ENCODE peak calls at places on chromosomes 3 and 15, in five cellular contexts. O is GM23248; C is left cardiac atrium; R is activated CD8-positive, alpha-beta memory T cell treated with anti-CD3 and anti-CD28 coated beads for 48 hours; L is nephron progenitor cell. F is an unnamed sample.

GRCh38 chr3:71684752-71685151 is 40.5 kb downstream of the EIF4E3 start:
- DNase-seq in L (no peak), R (no peak), O (peak), C (no peak), F (no peak)

GRCh38 chr15:72858205-72858604 is 74.6 kb upstream of the ADPGK start:
- DNase-seq in O (no peak), L (no peak), R (no peak), C (no peak), F (no peak)

GRCh38 chr15:69491051-69491505 is 38.5 kb downstream of the RPLP1 start:
- DNase-seq in R (no peak), C (peak), L (no peak), O (peak), F (no peak)

GRCh38 chr3:168047190-168047795 is 48.4 kb downstream of the GOLIM4 start:
- DNase-seq in L (no peak), O (peak), C (no peak), R (no peak), F (no peak)

GRCh38 chr15:73994912-73995622 is 551 bp downstream of the PML start:
- DNase-seq in O (peak), L (no peak), R (no peak), C (no peak), F (no peak)

GRCh38 chr3:36812240-36812639 is 47.9 kb upstream of the DCLK3 start:
- DNase-seq in R (no peak), O (no peak), L (no peak), C (no peak), F (no peak)

GRCh38 chr15:57505056-57505713 is 86.5 kb upstream of the MYZAP start:
- DNase-seq in O (peak), C (no peak), L (no peak), R (no peak), F (no peak)

GRCh38 chr3:193844472-193844871 is 251.5 kb downstream of the OPA1 start:
- DNase-seq in C (no peak), R (no peak), O (no peak), L (no peak), F (no peak)

GRCh38 chr15:70142322-70143191 is 44.8 kb upstream of the TLE3 start:
- DNase-seq in L (no peak), R (peak), O (peak), C (peak), F (no peak)

GRCh38 chr3:79380581-79380980 is 387.2 kb downstream of the ROBO1 start:
- DNase-seq in C (no peak), L (no peak), R (no peak), O (peak), F (no peak)

GRCh38 chr3:13785853-13786455 is 93.9 kb downstream of the WNT7A start:
- DNase-seq in O (no peak), L (no peak), R (no peak), C (no peak), F (no peak)

GRCh38 chr3:481680-482079 is 285.1 kb downstream of the CHL1 start:
- DNase-seq in C (no peak), O (peak), R (no peak), L (no peak), F (no peak)

GRCh38 chr3:18847583-18848197 is 300.6 kb upstream of the KCNH8 start:
- DNase-seq in O (no peak), C (no peak), L (no peak), R (no peak), F (no peak)

GRCh38 chr3:127590282-127590592 is 296 bp downstream of the TPRA1 start:
- DNase-seq in L (peak), C (no peak), R (no peak), O (no peak), F (no peak)

GRCh38 chr3:156176048-156176447 is 55.7 kb downstream of the KCNAB1 start:
- DNase-seq in C (no peak), R (no peak), O (no peak), L (no peak), F (no peak)

GRCh38 chr15:64774556-64775523 is 549 bp downstream of the RBPMS2 start:
- DNase-seq in O (peak), R (no peak), C (peak), L (peak), F (no peak)

GRCh38 chr3:12750223-12750622 is 8.8 kb downstream of the TMEM40 start:
- DNase-seq in O (peak), C (peak), L (no peak), R (no peak), F (no peak)

GRCh38 chr3:103866113-103866512 is 1431.3 kb downstream of the ZPLD1 start:
- DNase-seq in L (no peak), R (no peak), O (no peak), C (no peak), F (no peak)

GRCh38 chr15:52183562-52184173 is 7.5 kb downstream of the GNB5 start:
- DNase-seq in O (peak), C (no peak), L (peak), R (no peak), F (no peak)

GRCh38 chr3:32004111-32004790 is 22.7 kb downstream of the ZNF860 start:
- DNase-seq in C (no peak), O (no peak), R (no peak), L (no peak), F (no peak)

GRCh38 chr3:197942956-197943556 is 6.9 kb upstream of the RPL35A start:
- DNase-seq in L (no peak), O (peak), R (no peak), C (no peak), F (no peak)

GRCh38 chr3:99012051-99012450 is 110.6 kb upstream of the DCBLD2 start:
- DNase-seq in O (peak), L (peak), R (no peak), C (no peak), F (no peak)

GRCh38 chr3:52053307-52054304 is 2.8 kb downstream of the DUSP7 start:
- DNase-seq in R (no peak), C (no peak), L (no peak), O (peak), F (no peak)

GRCh38 chr3:10173095-10173925 is 8.6 kb downstream of the IRAK2 start:
- DNase-seq in C (no peak), L (no peak), R (no peak), O (peak), F (no peak)

GRCh38 chr3:54706783-54707182 is 221.1 kb downstream of the LRTM1 start:
- DNase-seq in C (no peak), R (no peak), O (no peak), L (no peak), F (no peak)

GRCh38 chr3:45198264-45199260 is 27.5 kb downstream of the TMEM158 start:
- DNase-seq in O (no peak), R (no peak), L (no peak), C (no peak), F (no peak)

GRCh38 chr3:193791041-193792032 is 198.3 kb downstream of the OPA1 start:
- DNase-seq in C (no peak), L (no peak), O (no peak), R (no peak), F (no peak)

GRCh38 chr15:74202461-74203401 is at the start of gene STRA6:
- DNase-seq in O (no peak), C (no peak), R (no peak), L (peak), F (no peak)